ENCODE peak calls at places on chromosomes 7 and 10, in nine cellular contexts. O is mucosa of gallbladder; P is D721Med; I is retinal pigment epithelial cell; F is ovary; U is NCI-H82; D is activated CD4-positive, alpha-beta T cell treated with anti-CD3 and anti-CD28 coated beads for 48 hours; S is aorta; R is choroid plexus epithelial cell. M is an unnamed sample.

GRCh38 chr7:111242361-111242760 is 151.4 kb downstream of the LRRN3 start:
- DNase-seq in O (no peak), P (no peak), I (no peak), F (no peak), U (no peak), D (no peak), S (no peak), R (no peak), M (no peak)

GRCh38 chr7:831596-832291 is 532 bp upstream of the SUN1 start:
- DNase-seq in O (no peak), P (no peak), I (peak; percentile 80), F (no peak), U (no peak), D (peak; percentile 32), S (no peak), R (peak; percentile 93), M (peak; percentile 87)

GRCh38 chr7:28903779-28904538 is 54.2 kb downstream of the TRIL start:
- DNase-seq in O (no peak), P (no peak), I (no peak), F (no peak), U (no peak), D (no peak), S (no peak), R (peak; percentile 3), M (no peak)

GRCh38 chr10:36172054-36172531 is 530.0 kb upstream of the FZD8 start:
- DNase-seq in O (no peak), P (no peak), I (no peak), F (no peak), U (no peak), D (no peak), S (no peak), R (peak; percentile 78), M (peak; percentile 73)

GRCh38 chr7:23604296-23604640 is 7.1 kb downstream of the CCDC126 start:
- DNase-seq in O (no peak), P (no peak), I (no peak), F (no peak), U (no peak), D (no peak), S (no peak), R (peak; percentile 54), M (no peak)

GRCh38 chr10:18340496-18341051 is 200.3 kb downstream of the CACNB2 start:
- DNase-seq in O (no peak), P (no peak), I (peak; percentile 21), F (no peak), U (peak; percentile 89), D (no peak), S (no peak), R (peak; percentile 17), M (peak; percentile 62)

GRCh38 chr7:27616914-27617548 is 45.7 kb downstream of the HIBADH start:
- DNase-seq in O (no peak), P (no peak), I (no peak), F (no peak), U (no peak), D (no peak), S (no peak), R (no peak), M (no peak)

GRCh38 chr10:29107866-29108498 is 180.9 kb upstream of the LYZL1 start:
- DNase-seq in O (no peak), P (no peak), I (no peak), F (no peak), U (no peak), D (no peak), S (no peak), R (no peak), M (no peak)

GRCh38 chr10:31099664-31100063 is 68.0 kb upstream of the ZNF438 start:
- DNase-seq in O (peak; percentile 30), P (no peak), I (no peak), F (no peak), U (no peak), D (peak; percentile 76), S (no peak), R (peak; percentile 45), M (peak; percentile 58)

GRCh38 chr7:346116-346898 is 56.3 kb downstream of the FOXL3 start:
- DNase-seq in O (no peak), P (no peak), I (no peak), F (no peak), U (no peak), D (no peak), S (no peak), R (no peak), M (no peak)

GRCh38 chr10:32972929-32973328 is 14.9 kb upstream of the ITGB1 start:
- DNase-seq in O (no peak), P (no peak), I (no peak), F (no peak), U (no peak), D (no peak), S (no peak), R (no peak), M (no peak)

GRCh38 chr10:133258818-133259602 is 17.7 kb downstream of the ADAM8 start:
- DNase-seq in O (peak; percentile 76), P (no peak), I (peak; percentile 93), F (peak; percentile 71), U (no peak), D (peak; percentile 97), S (peak; percentile 95), R (peak; percentile 97), M (peak; percentile 99)

GRCh38 chr7:132742152-132742551 is 165.9 kb upstream of the PLXNA4 start:
- DNase-seq in O (peak; percentile 50), P (no peak), I (peak; percentile 74), F (peak; percentile 25), U (peak; percentile 32), D (no peak), S (no peak), R (peak; percentile 92), M (peak; percentile 91)